ENCODE peak calls at places on chromosomes 7 and 10, in nine cellular contexts. Y is adipocyte; J is HCT116; B is mucosa of descending colon; A is A549; C is Karpas-422; Q is psoas muscle; R is CD8-positive, alpha-beta T cell; I is cardiac muscle cell. P is an unnamed sample.

GRCh38 chr7:47454961-47455871 is 126.7 kb downstream of the TNS3 start:
- DNase-seq in Y (no peak), J (no peak), B (no peak), A (no peak), C (no peak), Q (no peak), R (no peak), I (no peak), P (no peak)

GRCh38 chr7:30448461-30449189 is 30.0 kb downstream of the NOD1 start:
- DNase-seq in Y (no peak), J (no peak), B (no peak), A (no peak), C (no peak), Q (no peak), R (no peak), I (no peak), P (no peak)

GRCh38 chr7:90345548-90346319 is 782 bp upstream of the GTPBP10 start:
- DNase-seq in Y (peak), J (no peak), B (no peak), A (peak), C (no peak), Q (no peak), R (no peak), I (peak), P (peak)

GRCh38 chr7:45145881-45146280 is 11.7 kb upstream of the RAMP3 start:
- DNase-seq in Y (no peak), J (no peak), B (no peak), A (no peak), C (no peak), Q (no peak), R (no peak), I (no peak), P (no peak)

GRCh38 chr7:157136372-157136771 is 2.4 kb upstream of the UBE3C start:
- DNase-seq in Y (peak), J (no peak), B (no peak), A (peak), C (peak), Q (no peak), R (no peak), I (peak), P (no peak)

GRCh38 chr10:89604200-89604599 is 40.8 kb downstream of the PANK1 start:
- DNase-seq in Y (no peak), J (no peak), B (no peak), A (no peak), C (no peak), Q (no peak), R (no peak), I (no peak), P (no peak)

GRCh38 chr7:79272066-79272669 is 181.3 kb downstream of the MAGI2 start:
- DNase-seq in Y (peak), J (peak), B (no peak), A (peak), C (peak), Q (no peak), R (no peak), I (peak), P (peak)

GRCh38 chr10:109239371-109239770 is 683.9 kb downstream of the XPNPEP1 start:
- DNase-seq in Y (peak), J (no peak), B (no peak), A (no peak), C (no peak), Q (no peak), R (no peak), I (no peak), P (no peak)

GRCh38 chr7:167087-167855 is 25.1 kb upstream of the FAM20C start:
- DNase-seq in Y (no peak), J (no peak), B (no peak), A (no peak), C (no peak), Q (no peak), R (no peak), I (no peak), P (no peak)

GRCh38 chr7:26681819-26682418 is 182.5 kb downstream of the SKAP2 start:
- DNase-seq in Y (peak), J (no peak), B (no peak), A (peak), C (peak), Q (no peak), R (no peak), I (peak), P (peak)

GRCh38 chr7:97499204-97499603 is 232.7 kb upstream of the TAC1 start:
- DNase-seq in Y (peak), J (peak), B (peak), A (peak), C (peak), Q (no peak), R (no peak), I (peak), P (peak)

GRCh38 chr10:69389827-69390490 is 26.8 kb downstream of the TACR2 start:
- DNase-seq in Y (peak), J (no peak), B (peak), A (peak), C (peak), Q (no peak), R (no peak), I (peak), P (no peak)

GRCh38 chr7:84073476-84073875 is 121.1 kb downstream of the SEMA3A start:
- DNase-seq in Y (peak), J (no peak), B (no peak), A (peak), C (no peak), Q (no peak), R (no peak), I (peak), P (no peak)

GRCh38 chr10:33240931-33241330 is 93.5 kb downstream of the NRP1 start:
- DNase-seq in Y (peak), J (no peak), B (no peak), A (no peak), C (no peak), Q (no peak), R (no peak), I (peak), P (no peak)

GRCh38 chr7:68511281-68511680 is 1087.0 kb upstream of the AUTS2 start:
- DNase-seq in Y (no peak), J (no peak), B (no peak), A (no peak), C (no peak), Q (no peak), R (no peak), I (no peak), P (no peak)

GRCh38 chr10:34884272-34884952 is 69.3 kb upstream of the PARD3 start:
- DNase-seq in Y (no peak), J (no peak), B (no peak), A (no peak), C (no peak), Q (no peak), R (no peak), I (no peak), P (peak)

GRCh38 chr10:124072541-124072940 is 20.9 kb downstream of the CHST15 start:
- DNase-seq in Y (no peak), J (no peak), B (no peak), A (no peak), C (no peak), Q (no peak), R (no peak), I (no peak), P (no peak)

GRCh38 chr7:47622946-47623640 is 41.2 kb upstream of the TNS3 start:
- DNase-seq in Y (peak), J (no peak), B (no peak), A (peak), C (no peak), Q (no peak), R (no peak), I (peak), P (no peak)

GRCh38 chr7:35768346-35768745 is 32.5 kb upstream of the SEPTIN7 start:
- DNase-seq in Y (no peak), J (no peak), B (no peak), A (no peak), C (no peak), Q (no peak), R (no peak), I (no peak), P (no peak)

GRCh38 chr10:129870926-129871660 is 93.0 kb downstream of the EBF3 start:
- DNase-seq in Y (no peak), J (no peak), B (no peak), A (no peak), C (no peak), Q (no peak), R (no peak), I (peak), P (no peak)

GRCh38 chr10:7473474-7473873 is 62.6 kb upstream of the SFMBT2 start:
- DNase-seq in Y (no peak), J (no peak), B (no peak), A (no peak), C (peak), Q (no peak), R (no peak), I (no peak), P (no peak)

GRCh38 chr10:12572281-12572680 is 222.9 kb downstream of the CAMK1D start:
- DNase-seq in Y (no peak), J (no peak), B (no peak), A (no peak), C (no peak), Q (no peak), R (no peak), I (no peak), P (no peak)

GRCh38 chr10:21166557-21167287 is 269.6 kb upstream of the NEBL start:
- DNase-seq in Y (no peak), J (no peak), B (peak), A (no peak), C (no peak), Q (no peak), R (no peak), I (no peak), P (no peak)

GRCh38 chr7:72313906-72314305 is 98.2 kb downstream of the CALN1 start:
- DNase-seq in Y (no peak), J (no peak), B (no peak), A (no peak), C (no peak), Q (no peak), R (no peak), I (no peak), P (no peak)

GRCh38 chr10:84179059-84179710 is 5.6 kb downstream of the GPR15LG start:
- DNase-seq in Y (peak), J (no peak), B (peak), A (peak), C (peak), Q (no peak), R (peak), I (peak), P (peak)

GRCh38 chr7:70239930-70240329 is 641.7 kb downstream of the AUTS2 start:
- DNase-seq in Y (no peak), J (no peak), B (no peak), A (no peak), C (no peak), Q (no peak), R (no peak), I (no peak), P (no peak)

GRCh38 chr10:129564923-129565322 is 97.9 kb downstream of the MGMT start:
- DNase-seq in Y (no peak), J (no peak), B (no peak), A (no peak), C (no peak), Q (no peak), R (no peak), I (no peak), P (no peak)

GRCh38 chr10:105207596-105207995 is 566.5 kb downstream of the SORCS3 start:
- DNase-seq in Y (no peak), J (no peak), B (no peak), A (no peak), C (no peak), Q (no peak), R (no peak), I (no peak), P (no peak)
- H3K4me3 ChIP-seq in Y (no peak), J (no peak), B (no peak), A (no peak), C (no peak), Q (no peak), R (no peak), I (no peak), P (no peak)

DNA sequence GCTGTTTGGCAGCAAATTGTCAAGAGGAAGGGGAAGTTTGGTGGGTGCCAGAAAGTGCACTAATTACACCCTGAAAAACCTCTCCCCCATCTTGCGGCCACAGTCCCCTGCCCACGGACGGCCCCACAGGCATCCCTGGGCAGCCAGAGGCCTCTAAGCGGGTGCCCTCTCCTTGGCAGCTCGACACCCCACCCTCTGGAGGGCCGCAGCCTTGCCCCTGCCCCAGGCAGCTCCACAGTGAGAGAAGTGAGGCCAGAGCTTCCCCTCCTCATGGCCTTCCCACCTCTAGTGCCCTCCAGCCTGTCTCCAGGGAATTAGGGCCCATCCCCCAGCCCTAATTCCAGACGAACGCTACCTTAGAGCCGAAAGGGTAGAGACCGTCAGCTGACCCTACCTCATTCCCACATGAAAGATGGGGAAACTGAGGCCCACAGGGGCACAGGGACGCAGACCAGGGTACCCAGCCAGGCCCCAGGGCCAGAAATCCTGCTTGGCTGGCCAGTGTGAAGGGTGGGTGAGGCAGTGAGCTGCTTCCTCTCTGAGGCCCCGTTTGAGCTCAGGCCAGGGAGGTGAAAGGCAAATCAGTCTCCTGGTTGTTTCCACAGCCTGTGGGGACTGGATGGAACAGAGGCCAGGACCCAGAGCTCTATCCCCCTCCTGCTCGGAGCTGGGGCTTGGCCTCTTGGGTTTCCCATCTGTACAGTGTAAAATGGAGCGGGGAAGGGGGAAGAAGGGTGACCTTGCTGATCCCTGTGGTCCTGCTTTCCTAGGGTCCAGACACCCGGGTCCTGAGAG is 10.0 kb downstream of the ZCCHC24 start:
- DNase-seq in Y (peak), J (no peak), B (no peak), A (no peak), C (no peak), Q (peak), R (no peak), I (peak), P (no peak)
- H3K4me3 ChIP-seq in Y (peak), J (no peak), B (no peak), A (no peak), C (no peak), Q (peak), R (no peak), I (no peak), P (no peak)

DNA sequence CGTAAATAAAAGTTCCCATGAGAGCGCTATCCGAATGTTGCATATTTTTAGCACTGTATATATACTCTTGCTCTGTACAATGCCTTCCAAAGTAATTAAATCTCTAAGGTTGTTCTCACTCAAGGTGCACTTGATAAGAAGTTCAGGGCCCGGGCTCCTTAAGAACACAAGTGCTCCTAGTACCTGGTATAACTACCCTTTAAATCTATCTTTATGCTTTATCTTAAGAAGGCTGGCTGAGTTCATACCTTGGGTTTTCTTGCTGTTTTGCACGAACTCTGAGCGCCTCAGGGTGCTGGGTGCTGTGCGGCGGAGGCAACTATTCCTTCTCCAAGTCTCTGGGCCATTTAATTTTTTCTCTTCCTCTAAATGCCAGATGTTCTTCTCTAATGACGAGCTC is 80.4 kb downstream of the DNMBP start:
- DNase-seq in Y (no peak), J (no peak), B (no peak), A (no peak), C (no peak), Q (no peak), R (no peak), I (no peak), P (no peak)
- H3K4me3 ChIP-seq in Y (no peak), J (no peak), B (peak), A (peak), C (no peak), Q (no peak), R (no peak), I (no peak), P (no peak)

DNA sequence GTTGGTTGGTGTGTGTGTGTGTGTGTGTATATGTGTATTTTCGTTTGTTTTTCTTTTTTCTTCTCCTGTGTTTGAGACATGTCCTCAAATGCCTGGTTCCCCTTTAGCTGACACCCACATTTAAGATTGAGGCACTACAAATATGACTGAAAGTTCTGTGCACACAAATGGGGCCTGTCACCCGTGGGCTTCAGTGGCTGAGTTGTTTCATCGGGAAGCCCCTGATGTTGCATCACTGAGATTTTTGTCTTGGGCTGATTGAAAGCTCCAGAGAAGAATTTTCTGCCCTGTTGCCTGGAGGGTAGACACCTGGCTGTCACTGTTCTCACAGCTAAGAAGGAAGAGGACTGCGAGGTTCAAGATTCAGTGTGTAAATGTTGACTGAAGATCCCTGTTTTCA is 283.8 kb upstream of the C7orf33 start:
- DNase-seq in Y (no peak), J (no peak), B (no peak), A (no peak), C (no peak), Q (no peak), R (no peak), I (no peak), P (peak)
- H3K4me3 ChIP-seq in Y (no peak), J (no peak), B (no peak), A (no peak), C (no peak), Q (no peak), R (no peak), I (no peak), P (no peak)

GRCh38 chr7:2758673-2759603 is 70.9 kb downstream of the AMZ1 start:
- DNase-seq in Y (no peak), J (no peak), B (no peak), A (no peak), C (no peak), Q (no peak), R (no peak), I (no peak), P (peak)

GRCh38 chr7:2760098-2760889 is 72.3 kb downstream of the AMZ1 start:
- DNase-seq in Y (peak), J (peak), B (peak), A (peak), C (peak), Q (peak), R (no peak), I (peak), P (peak)

GRCh38 chr7:2757361-2757903 is 69.4 kb downstream of the AMZ1 start:
- DNase-seq in Y (peak), J (peak), B (no peak), A (peak), C (peak), Q (peak), R (no peak), I (no peak), P (no peak)

GRCh38 chr7:2759736-2760097 is 71.7 kb downstream of the AMZ1 start:
- DNase-seq in Y (no peak), J (no peak), B (peak), A (no peak), C (no peak), Q (peak), R (no peak), I (no peak), P (no peak)

GRCh38 chr7:2757904-2758672 is 70.1 kb downstream of the AMZ1 start:
- DNase-seq in Y (peak), J (peak), B (no peak), A (peak), C (peak), Q (peak), R (no peak), I (peak), P (peak)
- H3K4me3 ChIP-seq in Y (peak), J (peak), B (no peak), A (peak), C (no peak), Q (peak), R (no peak), I (no peak), P (peak)

GRCh38 chr10:96089116-96089515 is 41.0 kb upstream of the ZNF518A start:
- DNase-seq in Y (peak), J (no peak), B (no peak), A (peak), C (no peak), Q (no peak), R (no peak), I (no peak), P (no peak)
- H3K4me3 ChIP-seq in Y (peak), J (peak), B (no peak), A (peak), C (peak), Q (peak), R (no peak), I (no peak), P (peak)

DNA sequence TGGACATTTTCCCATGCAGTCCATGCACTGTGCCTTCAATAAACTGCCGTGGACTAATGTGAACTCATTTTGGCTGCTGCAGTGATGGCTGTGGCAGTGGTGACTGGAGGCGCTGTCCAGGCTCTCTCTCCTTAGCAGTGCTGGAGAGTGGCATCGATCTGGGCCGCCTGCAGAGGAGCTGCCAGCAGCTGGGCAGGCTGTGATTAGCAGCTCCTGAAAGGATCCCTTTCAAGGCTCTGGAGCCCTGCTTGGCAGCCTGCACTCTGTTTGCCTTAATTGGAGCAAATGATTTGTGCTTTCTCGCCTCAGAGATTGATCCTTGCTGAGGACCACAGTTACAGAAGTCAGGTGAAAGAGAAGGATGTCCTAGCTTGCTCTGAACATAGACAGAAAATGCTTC is 130.1 kb upstream of the VWC2 start:
- DNase-seq in Y (no peak), J (no peak), B (no peak), A (no peak), C (peak), Q (no peak), R (no peak), I (no peak), P (no peak)
- H3K4me3 ChIP-seq in Y (no peak), J (no peak), B (no peak), A (no peak), C (no peak), Q (no peak), R (no peak), I (no peak), P (no peak)

GRCh38 chr7:130942211-130942964 is 208.4 kb upstream of the KLF14 start:
- DNase-seq in Y (peak), J (no peak), B (peak), A (peak), C (no peak), Q (peak), R (no peak), I (peak), P (peak)

GRCh38 chr7:130941322-130942210 is 207.6 kb upstream of the KLF14 start:
- DNase-seq in Y (peak), J (no peak), B (peak), A (peak), C (no peak), Q (peak), R (no peak), I (peak), P (peak)

GRCh38 chr7:130943981-130944380 is 210.0 kb upstream of the KLF14 start:
- DNase-seq in Y (no peak), J (no peak), B (no peak), A (no peak), C (no peak), Q (no peak), R (no peak), I (no peak), P (no peak)

GRCh38 chr7:130944997-130945396 is 211.0 kb upstream of the KLF14 start:
- DNase-seq in Y (no peak), J (no peak), B (no peak), A (no peak), C (no peak), Q (no peak), R (no peak), I (no peak), P (no peak)

DNA sequence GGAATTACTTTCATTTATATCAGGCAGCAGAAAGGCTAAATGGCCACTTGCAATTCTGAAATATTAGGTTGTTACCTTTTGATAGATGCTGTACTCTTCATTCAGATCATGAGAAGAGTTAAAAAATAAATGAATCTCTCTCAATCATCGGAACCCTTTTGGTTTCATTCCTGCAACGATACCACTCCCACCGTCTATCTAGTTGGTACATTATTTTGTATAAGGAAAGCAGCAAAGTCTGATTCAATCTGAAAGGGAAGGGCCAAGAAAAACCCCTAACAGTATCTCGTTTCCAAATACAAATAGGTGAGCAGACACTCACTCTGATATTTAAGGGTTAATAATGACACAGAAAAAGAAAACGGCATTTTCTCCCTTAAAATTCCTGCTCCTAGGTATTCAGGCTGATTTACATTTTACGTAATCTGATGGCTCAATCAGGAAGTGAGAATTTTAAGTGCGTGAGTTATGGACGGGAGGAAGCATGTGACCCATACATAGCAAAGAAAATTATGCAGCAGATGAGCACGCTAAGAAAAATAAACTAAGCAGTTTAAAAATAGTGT is 209.4 kb upstream of the KLF14 start:
- DNase-seq in Y (peak), J (no peak), B (no peak), A (peak), C (no peak), Q (no peak), R (no peak), I (peak), P (no peak)
- H3K4me3 ChIP-seq in Y (peak), J (peak), B (peak), A (peak), C (no peak), Q (peak), R (peak), I (no peak), P (peak)